ENCODE peak calls at places on chromosomes 13 and 19, in seven cellular contexts. U is body of pancreas, J is heart left ventricle, F is right lobe of liver, A is uterus, I is cardiac muscle cell, Z is transverse colon. L is an unnamed sample. For H3K27me3, the result is how much of the 10 kb centered on the place peaks cover.

GRCh38 chr13:32225494-32225931 is 89.7 kb downstream of the ZAR1L start:
- DNase-seq in J (no peak), I (no peak), Z (no peak), F (no peak), A (no peak), U (no peak), L (no peak)

GRCh38 chr19:11465605-11466004 is 15.2 kb downstream of the ELAVL3 start:
- DNase-seq in F (no peak), Z (no peak), A (no peak), J (no peak), U (no peak), I (no peak), L (no peak)

GRCh38 chr13:93476175-93476574 is 249.6 kb downstream of the GPC6 start:
- DNase-seq in F (no peak), U (no peak), I (no peak), J (no peak), Z (no peak), A (no peak), L (no peak)

GRCh38 chr13:93201992-93202558 is 24.5 kb upstream of the GPC6 start:
- DNase-seq in A (no peak), U (no peak), F (no peak), I (no peak), Z (no peak), J (no peak), L (no peak)

GRCh38 chr13:27751953-27752352 is 40.3 kb upstream of the GSX1 start:
- DNase-seq in J (no peak), F (no peak), U (no peak), I (no peak), Z (no peak), A (no peak), L (no peak)

GRCh38 chr13:74765955-74766354 is 631.8 kb upstream of the KLF12 start:
- DNase-seq in U (no peak), Z (no peak), I (no peak), J (no peak), F (no peak), A (no peak), L (no peak)

GRCh38 chr19:47035495-47036232 is 12.8 kb downstream of the TMEM160 start:
- DNase-seq in Z (peak), I (peak), U (peak), F (peak), A (peak), J (peak), L (peak)

GRCh38 chr13:105982219-105982618 is 553.2 kb downstream of the EFNB2 start:
- DNase-seq in J (no peak), Z (no peak), A (no peak), U (no peak), F (no peak), I (peak), L (no peak)

GRCh38 chr13:103539265-103539664 is 473.0 kb upstream of the SLC10A2 start:
- DNase-seq in J (peak), Z (no peak), F (no peak), A (no peak), U (no peak), I (peak), L (no peak)

GRCh38 chr19:17209126-17210036 is 5.8 kb upstream of the USE1 start:
- DNase-seq in J (no peak), A (no peak), Z (peak), I (peak), U (no peak), F (no peak), L (peak)

GRCh38 chr19:46613525-46613924 is 11.4 kb downstream of the PTGIR start:
- DNase-seq in A (no peak), Z (no peak), I (no peak), J (peak), F (peak), U (no peak), L (peak)

GRCh38 chr19:49497047-49497789 is 984 bp downstream of the RPS11 start:
- DNase-seq in I (peak), U (no peak), F (no peak), J (peak), Z (peak), A (no peak), L (peak)

GRCh38 chr19:49497790-49498106 is 1.5 kb downstream of the RPS11 start:
- DNase-seq in I (no peak), F (no peak), U (no peak), Z (no peak), A (no peak), J (no peak), L (no peak)

GRCh38 chr19:49498475-49498874 is 2.2 kb downstream of the RPS11 start:
- DNase-seq in I (no peak), A (no peak), J (no peak), F (no peak), Z (no peak), U (no peak), L (no peak)

GRCh38 chr19:49496574-49497008 is 357 bp downstream of the RPS11 start:
- DNase-seq in U (no peak), J (no peak), F (no peak), A (no peak), Z (no peak), I (no peak), L (no peak)

DNA sequence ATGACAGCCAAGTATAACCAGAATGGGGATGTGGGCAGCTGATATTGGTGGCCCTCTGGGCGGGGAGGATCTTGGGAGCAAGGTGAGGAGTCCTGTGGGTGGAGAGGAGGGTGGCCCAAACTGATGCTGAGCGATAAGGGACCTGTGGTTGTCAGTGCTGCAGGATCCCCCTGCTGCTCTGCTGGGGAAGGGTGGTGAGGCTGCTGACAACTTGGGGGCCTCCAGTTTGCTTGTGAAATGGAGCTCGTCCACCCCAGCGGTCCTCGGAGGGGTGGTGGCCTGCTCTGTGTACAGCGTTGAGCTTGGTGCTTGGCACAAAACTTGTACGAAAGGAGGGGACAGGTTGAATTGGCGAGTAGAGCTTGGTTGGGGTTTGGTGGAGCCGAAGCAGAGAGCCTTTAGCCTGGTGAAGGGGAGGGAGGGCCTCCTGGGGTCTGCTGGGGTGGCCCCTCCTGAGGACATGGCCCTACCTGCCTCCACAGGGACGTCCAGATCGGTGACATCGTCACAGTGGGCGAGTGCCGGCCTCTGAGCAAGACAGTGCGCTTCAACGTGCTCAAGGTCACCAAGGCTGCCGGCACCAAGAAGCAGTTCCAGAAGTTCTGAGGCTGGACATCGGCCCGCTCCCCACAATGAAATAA is 2.9 kb downstream of the RPS11 start:
- DNase-seq in U (no peak), F (no peak), I (no peak), J (no peak), A (no peak), Z (no peak), L (no peak)
- H3K27ac ChIP-seq in U (no peak), F (no peak), I (peak), J (peak), A (no peak), Z (peak), L (no peak)

GRCh38 chr19:29590278-29590677 is 15.8 kb upstream of the POP4 start:
- DNase-seq in U (no peak), Z (no peak), J (no peak), F (no peak), A (no peak), I (no peak), L (no peak)
- H3K27me3 ChIP-seq in U (under half), Z (under half), J (under half), F (under half), A (under half), I (half or more), L (under half)

GRCh38 chr19:33233056-33233873 is 7.6 kb upstream of the SLC7A10 start:
- DNase-seq in U (no peak), I (no peak), J (no peak), Z (no peak), F (peak), A (no peak), L (no peak)

GRCh38 chr19:33234092-33234491 is 8.4 kb upstream of the SLC7A10 start:
- DNase-seq in U (no peak), I (no peak), Z (no peak), J (no peak), F (peak), A (no peak), L (peak)

GRCh38 chr19:33235269-33235995 is 9.8 kb upstream of the SLC7A10 start:
- DNase-seq in F (peak), Z (peak), A (peak), I (peak), J (peak), U (peak), L (peak)

GRCh38 chr19:33235996-33236350 is 10.3 kb upstream of the SLC7A10 start:
- DNase-seq in F (peak), Z (no peak), A (no peak), I (no peak), J (peak), U (no peak), L (no peak)

DNA sequence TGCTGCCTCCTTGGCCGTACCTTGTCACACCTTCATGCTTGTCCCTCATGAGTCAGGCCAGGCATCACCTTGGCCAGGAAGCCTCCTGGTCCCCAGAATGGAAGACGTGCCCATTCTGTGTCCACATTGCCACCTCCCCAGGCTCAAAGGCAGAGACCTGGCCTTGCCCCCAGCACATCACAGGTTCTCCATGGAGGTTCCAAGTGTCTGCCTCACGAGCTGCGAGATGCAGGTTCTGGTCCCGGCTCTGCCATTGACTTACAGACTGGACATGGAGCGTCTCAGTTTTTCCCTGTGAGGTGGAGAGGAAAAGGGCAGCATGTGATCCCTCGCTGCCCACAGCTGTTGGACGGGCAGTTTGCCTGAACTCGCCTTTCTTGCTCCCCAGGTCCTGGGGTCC is 9.1 kb upstream of the SLC7A10 start:
- DNase-seq in F (peak), U (no peak), Z (no peak), I (no peak), A (no peak), J (no peak), L (no peak)
- H3K4me3 ChIP-seq in F (no peak), U (no peak), Z (no peak), I (no peak), A (no peak), J (no peak), L (no peak)

DNA sequence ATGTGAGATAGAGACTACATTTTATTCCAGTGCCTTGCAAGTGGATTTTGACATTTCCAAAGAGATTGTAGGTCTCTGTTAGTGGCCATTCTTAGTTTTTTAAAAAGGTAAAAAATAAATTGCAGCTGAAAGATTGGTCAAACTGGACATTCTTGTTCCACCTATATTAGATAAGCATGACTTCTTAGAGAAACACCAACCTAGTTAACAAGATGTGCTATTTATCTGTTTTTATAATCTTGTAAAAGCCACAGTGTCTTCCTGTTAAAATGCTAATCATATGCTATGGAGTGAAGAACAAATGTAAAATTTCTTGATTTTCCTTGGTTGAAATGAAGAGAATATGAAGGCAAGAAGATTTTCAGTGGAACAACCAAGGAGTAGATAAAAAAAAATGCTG is 33.4 kb upstream of the GPR183 start:
- DNase-seq in I (no peak), A (no peak), J (no peak), U (no peak), F (no peak), Z (no peak), L (no peak)
- H3K27ac ChIP-seq in I (no peak), A (no peak), J (no peak), U (no peak), F (no peak), Z (no peak), L (no peak)

DNA sequence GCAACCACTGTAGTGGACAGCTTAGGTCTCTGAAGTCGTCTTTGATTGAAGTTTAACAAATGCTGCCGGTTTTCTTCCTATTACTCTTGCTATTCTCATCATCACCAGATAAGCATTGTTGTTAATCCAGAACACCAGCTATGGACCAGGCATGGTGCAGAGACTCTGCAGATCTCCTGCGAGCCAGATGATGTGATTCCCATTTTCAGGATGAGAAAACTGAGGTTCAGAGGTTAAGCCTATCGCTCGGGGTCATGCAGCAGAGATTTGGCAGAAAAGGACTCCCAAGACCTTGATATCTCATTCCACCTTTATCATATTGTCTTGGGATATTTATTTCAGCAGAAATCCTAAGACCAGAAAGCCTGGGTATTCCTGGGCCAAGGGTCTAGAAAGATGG is 16.5 kb upstream of the CABP5 start:
- DNase-seq in I (no peak), Z (no peak), U (no peak), A (no peak), J (no peak), F (no peak), L (no peak)
- H3K27me3 ChIP-seq in I (under half), Z (under half), U (under half), A (under half), J (under half), F (under half), L (under half)

DNA sequence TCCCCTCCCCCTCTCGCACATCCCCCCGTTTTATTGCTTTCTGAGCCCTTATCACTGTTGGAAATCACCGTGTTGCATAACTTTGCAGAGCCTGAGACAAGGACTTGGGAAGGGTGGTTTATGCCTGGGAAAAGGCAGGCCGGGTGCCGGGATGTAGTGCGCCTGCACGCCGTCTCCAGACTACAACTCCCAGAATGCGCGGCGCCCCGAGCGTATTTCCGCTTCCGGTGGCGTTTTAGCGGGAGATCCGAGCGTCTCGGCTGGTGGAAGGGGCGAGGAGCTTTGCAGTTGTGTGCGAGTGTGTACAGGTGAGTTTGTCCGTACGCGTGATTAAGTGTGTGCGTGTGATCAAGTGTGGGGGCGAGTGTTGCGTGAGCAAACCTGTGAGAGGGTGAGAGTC is 75.4 kb downstream of the PEG3 start:
- DNase-seq in U (peak), F (peak), A (peak), J (peak), I (no peak), Z (peak), L (peak)
- H3K4me3 ChIP-seq in U (peak), F (peak), A (peak), J (peak), I (no peak), Z (peak), L (peak)

GRCh38 chr13:72304121-72304745 is 423.2 kb downstream of the MZT1 start:
- DNase-seq in J (no peak), U (no peak), Z (no peak), F (no peak), I (no peak), A (no peak), L (no peak)
- H3K27ac ChIP-seq in J (no peak), U (no peak), Z (no peak), F (no peak), I (no peak), A (no peak), L (no peak)